ENCODE peak calls at places on chromosomes 16 and 17, in ten cellular contexts. E is CD8-positive, alpha-beta T cell; O is activated T-cell treated with anti-CD3 and anti-CD28 coated beads, Interleukin-2, amount 50 U/mL, for 72 hours; F is tibial artery; Q is activated naive CD4-positive, alpha-beta T cell treated with anti-CD3 and anti-CD28 coated beads, Interleukin-2, amount 50 U/mL, for 16 hours; B is Daoy; K is activated effector memory CD4-positive, alpha-beta T cell treated with anti-CD3 and anti-CD28 coated beads, Interleukin-2, amount 50 U/mL, for 16 hours; D is CD4-positive, alpha-beta T cell; A is DMS79; J is MCF 10A. L is an unnamed sample.

GRCh38 chr17:28645576-28645939 is 600 bp upstream of the BLTP2 start:
- DNase-seq in K (no peak), F (no peak), E (no peak), A (no peak), J (no peak), D (no peak), Q (no peak), O (no peak), B (no peak), L (no peak)

GRCh38 chr16:8816967-8817662 is 19.5 kb downstream of the PMM2 start:
- DNase-seq in K (no peak), F (no peak), A (no peak), B (no peak), E (no peak), Q (no peak), O (no peak), J (no peak), D (no peak), L (no peak)

GRCh38 chr16:50479771-50480170 is 68.4 kb upstream of the NKD1 start:
- DNase-seq in A (no peak), F (no peak), B (no peak), E (no peak), O (no peak), K (peak), J (no peak), Q (no peak), D (no peak), L (no peak)

GRCh38 chr16:73202176-73202729 is 154.3 kb upstream of the ZFHX3 start:
- DNase-seq in D (no peak), J (peak), Q (no peak), E (no peak), O (no peak), K (no peak), B (peak), A (no peak), F (no peak), L (no peak)

GRCh38 chr16:12271006-12271405 is 294.5 kb downstream of the SNX29 start:
- DNase-seq in J (peak), E (no peak), Q (no peak), F (no peak), B (peak), K (no peak), A (peak), O (no peak), D (no peak), L (no peak)

GRCh38 chr17:54956802-54957201 is 11.7 kb downstream of the COX11 start:
- DNase-seq in K (no peak), O (no peak), J (no peak), E (no peak), D (no peak), B (no peak), Q (no peak), A (no peak), F (no peak), L (peak)

GRCh38 chr17:81821603-81822311 is 11.3 kb downstream of the MCRIP1 start:
- DNase-seq in D (no peak), F (peak), J (peak), A (no peak), B (peak), Q (no peak), K (no peak), E (no peak), O (no peak), L (no peak)

GRCh38 chr16:17283022-17283421 is 187.7 kb downstream of the XYLT1 start:
- DNase-seq in K (no peak), A (no peak), B (no peak), J (no peak), Q (no peak), D (no peak), E (no peak), O (no peak), F (no peak), L (no peak)

GRCh38 chr17:44956998-44957981 is 9.7 kb upstream of the KIF18B start:
- DNase-seq in D (no peak), B (no peak), F (no peak), E (no peak), O (no peak), A (no peak), Q (no peak), J (no peak), K (no peak), L (no peak)

GRCh38 chr17:44607836-44608690 is 48.2 kb upstream of the MEIOC start:
- DNase-seq in J (no peak), E (no peak), F (no peak), K (no peak), O (no peak), A (no peak), D (no peak), B (peak), Q (no peak), L (no peak)

GRCh38 chr17:32954477-32954876 is 26.5 kb downstream of the TMEM98 start:
- DNase-seq in O (no peak), Q (no peak), K (no peak), D (no peak), A (no peak), F (no peak), J (no peak), B (no peak), E (no peak), L (no peak)

GRCh38 chr17:48930435-48930873 is 14.2 kb downstream of the SNF8 start:
- DNase-seq in B (no peak), O (no peak), J (no peak), A (no peak), F (no peak), Q (no peak), K (no peak), E (no peak), D (no peak), L (no peak)

GRCh38 chr17:35423761-35424160 is 8.5 kb downstream of the SLFN12 start:
- DNase-seq in J (peak), D (no peak), E (no peak), B (peak), K (no peak), O (no peak), F (no peak), A (no peak), Q (no peak), L (no peak)

L was measured in NCI-H187 treated with DMSO at 0.1 percent for 48 hours.